ENCODE peak calls at places on chromosomes 1 and 21, in eight cellular contexts. I is transverse colon, X is neural crest cell, C is lower lobe of right lung, F is coronary artery, M is gastrocnemius medialis, R is tibial nerve, U is pancreas. J is an unnamed sample.

GRCh38 chr1:81950037-81950436 is 149.3 kb downstream of the ADGRL2 start:
- DNase-seq in I (no peak), C (no peak), R (no peak), F (no peak), X (no peak), M (no peak), U (no peak), J (no peak)

GRCh38 chr21:33133912-33134311 is 64.0 kb downstream of the OLIG1 start:
- DNase-seq in I (no peak), C (no peak), F (no peak), R (no peak), U (no peak), X (no peak), M (no peak), J (no peak)

GRCh38 chr1:2300004-2300771 is 72.1 kb downstream of the SKI start:
- DNase-seq in F (no peak), C (no peak), M (no peak), U (no peak), I (peak), X (no peak), R (no peak), J (no peak)

GRCh38 chr1:232435746-232436145 is 194.2 kb downstream of the SIPA1L2 start:
- DNase-seq in I (no peak), U (no peak), R (no peak), F (no peak), X (no peak), C (no peak), M (no peak), J (no peak)

GRCh38 chr1:51170342-51170741 is 65.7 kb upstream of the RNF11 start:
- DNase-seq in F (no peak), X (no peak), M (no peak), U (no peak), C (no peak), I (no peak), R (no peak), J (peak)

GRCh38 chr21:26966360-26966977 is 419 bp downstream of the ADAMTS5 start:
- DNase-seq in F (no peak), I (no peak), M (no peak), C (peak), X (no peak), U (no peak), R (no peak), J (no peak)

GRCh38 chr1:177800386-177801058 is 169.3 kb downstream of the SEC16B start:
- DNase-seq in U (no peak), I (no peak), C (no peak), R (no peak), X (no peak), M (peak), F (no peak), J (peak)

GRCh38 chr1:177948336-177948972 is 21.4 kb downstream of the SEC16B start:
- DNase-seq in M (peak), I (peak), X (peak), F (no peak), R (peak), U (peak), C (no peak), J (peak)

GRCh38 chr1:111992396-111992985 is 3.0 kb upstream of the KCND3 start:
- DNase-seq in M (no peak), X (no peak), F (no peak), U (no peak), I (no peak), R (no peak), C (no peak), J (no peak)

GRCh38 chr1:235624751-235625192 is 24.8 kb downstream of the GNG4 start:
- DNase-seq in M (no peak), F (no peak), C (no peak), I (no peak), R (no peak), U (no peak), X (no peak), J (no peak)

GRCh38 chr1:167435484-167435883 is 82.8 kb downstream of the CD247 start:
- DNase-seq in X (no peak), U (no peak), C (no peak), I (no peak), M (no peak), F (no peak), R (no peak), J (no peak)

GRCh38 chr1:151356668-151357067 is 9.6 kb upstream of the RFX5 start:
- DNase-seq in R (no peak), U (no peak), C (no peak), F (no peak), X (no peak), I (no peak), M (no peak), J (no peak)

GRCh38 chr1:58884706-58885661 is 101.1 kb upstream of the JUN start:
- DNase-seq in C (no peak), F (no peak), X (no peak), M (no peak), I (peak), U (peak), R (peak), J (no peak)

GRCh38 chr1:150562384-150563339 is 13.5 kb downstream of the ADAMTSL4 start:
- DNase-seq in F (peak), U (no peak), M (no peak), R (no peak), X (no peak), C (no peak), I (peak), J (no peak)

GRCh38 chr1:72438270-72438669 is 155.9 kb upstream of the NEGR1 start:
- DNase-seq in C (no peak), F (no peak), X (no peak), R (no peak), U (no peak), M (no peak), I (no peak), J (no peak)

GRCh38 chr1:195591917-195592672 is 1016.1 kb downstream of the KCNT2 start:
- DNase-seq in I (no peak), C (no peak), X (no peak), U (no peak), M (no peak), F (no peak), R (no peak), J (peak)

GRCh38 chr1:154352581-154353459 is 27.5 kb downstream of the ATP8B2 start:
- DNase-seq in I (peak), R (peak), C (peak), M (no peak), U (peak), X (peak), F (peak), J (no peak)

GRCh38 chr21:45055861-45056260 is 18.5 kb upstream of the ADARB1 start:
- DNase-seq in R (no peak), I (no peak), M (no peak), C (no peak), X (no peak), U (no peak), F (no peak), J (no peak)

GRCh38 chr1:73097917-73098316 is 815.6 kb upstream of the NEGR1 start:
- DNase-seq in C (no peak), U (no peak), M (no peak), I (no peak), R (no peak), F (no peak), X (no peak), J (no peak)

GRCh38 chr21:15199414-15199813 is 134.6 kb upstream of the NRIP1 start:
- DNase-seq in R (no peak), F (no peak), U (no peak), I (no peak), C (no peak), X (no peak), M (no peak), J (no peak)

GRCh38 chr1:7382971-7383370 is 388.1 kb upstream of the VAMP3 start:
- DNase-seq in C (no peak), R (no peak), X (no peak), M (no peak), I (no peak), U (no peak), F (no peak), J (no peak)

GRCh38 chr1:46180082-46180616 is 3.9 kb upstream of the P3R3URF start:
- DNase-seq in C (peak), R (no peak), X (no peak), U (no peak), I (peak), M (no peak), F (no peak), J (peak)

GRCh38 chr1:62294211-62294610 is 25.0 kb downstream of the KANK4 start:
- DNase-seq in X (no peak), M (no peak), U (no peak), F (no peak), R (no peak), C (no peak), I (no peak), J (peak)

GRCh38 chr21:39094847-39095525 is 88.3 kb downstream of the PSMG1 start:
- DNase-seq in R (no peak), C (no peak), M (no peak), X (no peak), F (no peak), U (no peak), I (no peak), J (no peak)

GRCh38 chr1:230263573-230264195 is 162.4 kb downstream of the PGBD5 start:
- DNase-seq in U (no peak), I (no peak), X (no peak), C (no peak), R (no peak), F (peak), M (no peak), J (no peak)

GRCh38 chr1:236502579-236502971 is 21.2 kb upstream of the LGALS8 start:
- DNase-seq in C (no peak), F (no peak), U (no peak), M (no peak), I (no peak), R (no peak), X (no peak), J (no peak)

GRCh38 chr1:78318011-78318410 is 172.8 kb upstream of the PTGFR start:
- DNase-seq in C (no peak), R (no peak), U (no peak), X (no peak), F (no peak), M (no peak), I (no peak), J (no peak)
- TF ChIP-seq CTCF in C (no peak), R (no peak), U (no peak), X (no peak), F (no peak), M (no peak), I (no peak), J (no peak)

GRCh38 chr1:206541236-206541833 is 34.0 kb downstream of the RASSF5 start:
- DNase-seq in U (no peak), R (no peak), I (no peak), C (no peak), X (no peak), F (no peak), M (no peak), J (no peak)

GRCh38 chr1:206547104-206547503 is 39.8 kb downstream of the RASSF5 start:
- DNase-seq in X (no peak), R (no peak), C (no peak), F (no peak), I (no peak), M (no peak), U (no peak), J (no peak)

GRCh38 chr1:206544562-206545257 is 37.4 kb downstream of the RASSF5 start:
- DNase-seq in U (peak), M (peak), F (no peak), X (peak), I (peak), C (peak), R (peak), J (peak)

GRCh38 chr1:206550446-206550845 is 43.1 kb downstream of the RASSF5 start:
- DNase-seq in X (no peak), U (no peak), C (no peak), M (no peak), R (no peak), F (no peak), I (no peak), J (no peak)

DNA sequence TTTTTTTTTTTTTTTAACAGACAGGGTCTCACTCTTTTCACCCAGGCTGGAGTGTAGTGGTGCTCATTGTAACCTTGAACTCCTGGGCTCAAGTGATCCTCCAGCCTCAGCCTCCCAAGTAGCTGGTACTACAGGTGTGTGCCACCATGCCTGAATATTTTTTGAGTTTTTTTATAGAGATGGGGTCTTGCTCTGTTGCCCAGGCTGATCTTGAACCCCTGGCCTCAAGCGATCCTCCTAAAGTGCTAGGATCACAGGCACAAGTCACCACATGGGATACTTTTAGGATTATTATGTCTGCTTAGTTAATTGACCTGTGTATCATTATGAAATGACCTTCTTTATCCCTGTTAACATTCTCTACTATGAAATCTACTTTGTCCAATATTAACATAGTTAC is 38.0 kb downstream of the RASSF5 start:
- DNase-seq in I (no peak), R (no peak), C (no peak), M (no peak), X (no peak), F (no peak), U (no peak), J (no peak)
- TF ChIP-seq CTCF in I (no peak), R (no peak), C (no peak), M (no peak), X (no peak), F (no peak), U (no peak), J (no peak)

DNA sequence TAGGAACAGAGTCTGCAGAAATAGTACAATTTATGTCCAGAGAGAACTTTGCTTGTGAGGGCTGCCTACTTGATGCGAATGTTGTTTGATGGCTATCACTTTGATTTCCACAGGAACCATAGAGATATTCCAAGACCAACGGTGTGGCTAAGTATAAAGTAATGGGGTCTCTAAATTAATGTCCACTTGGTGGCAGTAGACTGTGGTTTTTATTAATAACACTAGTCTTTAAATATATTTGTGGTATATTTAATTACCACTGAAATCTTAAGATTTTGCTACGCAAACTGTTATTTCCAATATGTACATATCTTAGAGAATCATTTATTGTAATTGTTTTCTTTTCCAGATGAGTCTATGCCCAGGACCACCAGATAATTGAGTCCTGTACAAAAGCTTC is 647.9 kb downstream of the PLA2G4A start:
- DNase-seq in X (no peak), C (no peak), R (no peak), M (no peak), F (no peak), I (no peak), U (no peak), J (peak)
- TF ChIP-seq CTCF in X (peak), C (no peak), R (no peak), M (no peak), F (no peak), I (no peak), U (peak), J (peak)

GRCh38 chr21:36765229-36765628 is 66.3 kb downstream of the SIM2 start:
- DNase-seq in C (no peak), X (no peak), F (no peak), M (no peak), R (no peak), U (no peak), I (no peak), J (no peak)

GRCh38 chr21:36766511-36766910 is 67.6 kb downstream of the SIM2 start:
- DNase-seq in R (no peak), I (no peak), F (no peak), C (no peak), X (no peak), U (no peak), M (no peak), J (no peak)

GRCh38 chr21:36769051-36769867 is 70.3 kb downstream of the SIM2 start:
- DNase-seq in M (no peak), C (no peak), R (no peak), X (no peak), F (no peak), I (no peak), U (no peak), J (no peak)

GRCh38 chr21:36768496-36768895 is 69.6 kb downstream of the SIM2 start:
- DNase-seq in I (no peak), M (no peak), F (no peak), X (no peak), C (no peak), U (no peak), R (no peak), J (no peak)

GRCh38 chr21:36767096-36767495 is 68.2 kb downstream of the SIM2 start:
- DNase-seq in U (no peak), C (no peak), M (no peak), X (no peak), R (no peak), I (peak), F (no peak), J (no peak)
- TF ChIP-seq CTCF in U (no peak), C (no peak), M (no peak), X (no peak), R (no peak), I (no peak), F (no peak), J (no peak)

DNA sequence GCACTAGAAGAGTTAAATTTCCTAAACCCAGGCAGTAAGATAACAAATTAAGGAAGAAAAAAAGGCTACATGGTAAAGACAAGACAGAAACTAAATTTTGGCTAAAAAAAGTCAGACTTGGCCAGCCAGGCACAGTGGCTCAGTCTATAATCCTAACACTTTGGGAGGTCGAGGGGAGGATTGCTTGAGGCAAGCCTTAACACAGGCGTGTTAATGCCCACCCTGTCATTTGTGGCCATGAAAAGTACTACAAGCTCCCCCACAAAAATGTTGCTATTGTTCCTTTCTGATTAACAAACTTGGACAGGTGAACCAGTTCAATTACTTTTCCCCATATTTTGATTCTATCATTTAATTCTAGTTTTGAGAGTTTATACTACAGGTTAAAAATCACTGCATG is 32.3 kb downstream of the UBR4 start:
- DNase-seq in U (no peak), I (no peak), F (no peak), R (no peak), M (no peak), X (no peak), C (no peak), J (no peak)
- TF ChIP-seq CTCF in U (no peak), I (no peak), F (no peak), R (no peak), M (no peak), X (no peak), C (no peak), J (no peak)

DNA sequence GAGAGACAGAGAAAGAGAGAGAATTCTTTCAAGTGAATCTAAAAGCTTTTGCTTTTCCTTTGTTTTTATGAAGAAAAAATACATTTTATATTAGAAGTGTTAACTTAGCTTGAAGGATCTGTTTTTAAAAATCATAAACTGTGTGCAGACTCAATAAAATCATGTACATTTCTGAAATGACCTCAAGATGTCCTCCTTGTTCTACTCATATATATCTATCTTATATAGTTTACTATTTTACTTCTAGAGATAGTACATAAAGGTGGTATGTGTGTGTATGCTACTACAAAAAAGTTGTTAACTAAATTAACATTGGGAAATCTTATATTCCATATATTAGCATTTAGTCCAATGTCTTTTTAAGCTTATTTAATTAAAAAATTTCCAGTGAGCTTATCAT is 117.6 kb downstream of the PTPRC start:
- DNase-seq in R (no peak), F (no peak), U (no peak), M (no peak), C (no peak), X (no peak), I (no peak), J (peak)
- TF ChIP-seq CTCF in R (no peak), F (no peak), U (no peak), M (peak), C (peak), X (peak), I (peak), J (peak)

DNA sequence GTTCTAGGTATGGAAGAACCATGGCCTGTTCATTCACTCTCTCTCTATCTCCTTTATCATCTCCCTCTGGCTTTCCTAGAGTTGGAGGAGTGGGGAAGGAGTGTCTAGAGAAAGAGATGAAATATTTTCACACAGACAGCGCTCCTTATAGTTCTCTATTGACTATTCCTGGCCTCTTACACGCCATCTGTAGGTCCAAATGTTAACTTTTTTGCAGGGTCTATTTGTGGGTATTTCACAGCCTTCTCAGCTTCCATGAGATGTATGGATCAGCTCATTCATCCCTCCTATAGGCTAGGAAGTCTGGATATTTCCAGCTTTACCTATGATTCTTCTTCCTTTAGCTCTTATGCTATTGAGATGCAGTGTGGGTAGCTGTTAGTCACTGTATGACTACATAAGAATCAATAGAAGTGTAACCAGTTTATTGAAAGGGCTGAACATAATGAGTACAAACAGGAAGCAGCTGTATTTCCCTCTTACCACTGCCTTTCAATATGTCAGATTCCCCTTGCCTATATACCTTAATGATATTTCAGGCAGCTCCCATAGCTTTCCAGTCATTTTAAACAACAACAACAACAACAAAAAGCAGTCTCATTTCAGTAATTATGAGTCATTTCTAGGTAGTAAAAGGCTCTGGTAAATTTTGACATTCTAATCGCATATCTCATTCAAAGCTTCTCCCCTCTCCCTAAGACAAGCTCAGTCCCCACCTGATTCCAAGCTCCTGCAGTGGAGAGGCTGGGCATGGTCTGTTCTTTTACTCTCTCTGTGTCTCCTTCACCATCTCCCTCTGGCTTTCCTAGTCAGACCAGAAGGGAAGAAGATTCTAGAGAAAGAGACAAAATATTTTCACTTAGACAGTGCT is 149.5 kb downstream of the TTLL7 start:
- DNase-seq in X (no peak), M (no peak), U (no peak), F (no peak), R (no peak), I (no peak), C (no peak), J (no peak)
- TF ChIP-seq CTCF in X (peak), M (no peak), U (no peak), F (no peak), R (no peak), I (no peak), C (no peak), J (no peak)

GRCh38 chr1:160779662-160780397 is 16.1 kb upstream of the LY9 start:
- DNase-seq in F (no peak), R (no peak), U (no peak), C (no peak), M (no peak), I (peak), X (peak), J (no peak)
- TF ChIP-seq CTCF in F (no peak), R (no peak), U (no peak), C (peak), M (no peak), I (peak), X (peak), J (peak)

J was measured in RWPE1.